ENCODE peak calls at places on chromosome 22, in four cellular contexts. V is stimulated activated CD8-positive, alpha-beta memory T cell treated with anti-CD3 and anti-CD28 coated beads, Interleukin-2, amount 100 ng/mL, for 1 hour; W is mesenchymal stem cell; J is sigmoid colon. K is an unnamed sample.

GRCh38 chr22:19942071-19942885 is 660 bp upstream of the TXNRD2 start:
- DNase-seq in V (no peak), W (peak; percentile 68), J (peak; percentile 73), K (no peak)

GRCh38 chr22:44260216-44261035 is 52.3 kb downstream of the SHISAL1 start:
- DNase-seq in V (no peak), J (peak; percentile 52), W (no peak), K (no peak)

GRCh38 chr22:18990355-18991137 is 54.5 kb upstream of the PRODH start:
- DNase-seq in J (no peak), V (no peak), W (no peak), K (no peak)

GRCh38 chr22:48650323-48651035 is 1177.2 kb downstream of the BRD1 start:
- DNase-seq in J (no peak), V (no peak), W (no peak), K (no peak)

GRCh38 chr22:19905619-19906276 is 35.8 kb upstream of the COMT start:
- DNase-seq in W (no peak), V (no peak), J (no peak), K (no peak)

GRCh38 chr22:38724176-38724575 is 18.4 kb downstream of the GTPBP1 start:
- DNase-seq in V (no peak), W (no peak), J (peak; percentile 42), K (no peak)

GRCh38 chr22:31923166-31923565 is 21.2 kb upstream of the YWHAH start:
- DNase-seq in J (peak; percentile 75), V (no peak), W (no peak), K (no peak)

GRCh38 chr22:32409977-32410376 is 2.1 kb downstream of the RTCB start:
- DNase-seq in W (no peak), J (no peak), V (no peak), K (no peak)

GRCh38 chr22:36155702-36156101 is 4.9 kb downstream of the APOL3 start:
- DNase-seq in J (peak; percentile 92), V (no peak), W (peak; percentile 9), K (no peak)

GRCh38 chr22:25062378-25063095 is 110.0 kb downstream of the KIAA1671 start:
- DNase-seq in V (peak; percentile 53), W (peak; percentile 18), J (no peak), K (no peak)

GRCh38 chr22:31085493-31085824 is 4.3 kb downstream of the SMTN start:
- DNase-seq in J (peak; percentile 84), W (no peak), V (no peak), K (no peak)

GRCh38 chr22:48047722-48048500 is 1285.5 kb downstream of the TBC1D22A start:
- DNase-seq in V (no peak), J (no peak), W (no peak), K (no peak)

GRCh38 chr22:35509960-35510359 is 30.7 kb upstream of the RASD2 start:
- DNase-seq in W (no peak), J (no peak), V (no peak), K (no peak)

GRCh38 chr22:30865656-30866055 is 102.9 kb downstream of the MORC2 start:
- DNase-seq in W (no peak), J (peak; percentile 52), V (no peak), K (no peak)

GRCh38 chr22:50531546-50532352 is 1.9 kb upstream of the TYMP start:
- DNase-seq in V (no peak), J (peak; percentile 92), W (peak; percentile 85), K (no peak)

GRCh38 chr22:39675907-39676306 is 105.4 kb downstream of the CACNA1I start:
- DNase-seq in J (no peak), V (no peak), W (no peak), K (no peak)

GRCh38 chr22:46078241-46079092 is 71.9 kb upstream of the PPARA start:
- DNase-seq in W (no peak), V (no peak), J (peak; percentile 91), K (no peak)

GRCh38 chr22:45783690-45784089 is 112.1 kb downstream of the ATXN10 start:
- DNase-seq in V (no peak), W (no peak), J (no peak), K (no peak)

GRCh38 chr22:20156611-20157415 is 6.0 kb upstream of the CCDC188 start:
- DNase-seq in V (peak; percentile 80), W (peak; percentile 62), J (peak; percentile 92), K (peak; percentile 30)

GRCh38 chr22:33658775-33659174 is 261.5 kb downstream of the LARGE1 start:
- DNase-seq in V (no peak), W (peak; percentile 83), J (peak; percentile 81), K (no peak)

GRCh38 chr22:49826603-49827306 is 918 bp downstream of the BRD1 start:
- DNase-seq in J (peak; percentile 82), V (no peak), W (peak; percentile 47), K (no peak)